ENCODE peak calls at places on chromosome 22, in eight cellular contexts. O is ovary, L is natural killer cell, K is IMR-90, G is prostate gland, Q is HFFc6, I is endothelial cell, B is stomach. R is an unnamed sample.

GRCh38 chr22:49962012-49962750 is 1.6 kb downstream of the PIM3 start:
- DNase-seq in O (peak; percentile 95), L (peak; percentile 68), K (peak; percentile 93), G (peak; percentile 92), Q (peak; percentile 78), I (peak; percentile 82), B (peak; percentile 88), R (no peak)

GRCh38 chr22:34111210-34111824 is 191.0 kb upstream of the LARGE1 start:
- DNase-seq in O (peak; percentile 39), L (no peak), K (no peak), G (no peak), Q (no peak), I (peak; percentile 13), B (peak; percentile 33), R (peak; percentile 25)

GRCh38 chr22:20203142-20204099 is 52.6 kb upstream of the CCDC188 start:
- DNase-seq in O (no peak), L (no peak), K (peak; percentile 1), G (no peak), Q (peak; percentile 11), I (no peak), B (peak; percentile 37), R (peak; percentile 12)

GRCh38 chr22:47605886-47606285 is 843.4 kb downstream of the TBC1D22A start:
- DNase-seq in O (no peak), L (no peak), K (no peak), G (no peak), Q (no peak), I (no peak), B (no peak), R (no peak)

GRCh38 chr22:35452351-35452781 is 52.4 kb downstream of the MCM5 start:
- DNase-seq in O (no peak), L (no peak), K (no peak), G (peak; percentile 86), Q (no peak), I (no peak), B (peak; percentile 86), R (no peak)

GRCh38 chr22:50184004-50184461 is 1.7 kb upstream of the TRABD start:
- DNase-seq in O (peak; percentile 84), L (no peak), K (peak; percentile 48), G (peak; percentile 80), Q (peak; percentile 19), I (no peak), B (peak; percentile 90), R (no peak)

GRCh38 chr22:35638408-35638807 is 9.8 kb upstream of the APOL6 start:
- DNase-seq in O (peak; percentile 90), L (no peak), K (peak; percentile 90), G (no peak), Q (peak; percentile 68), I (no peak), B (no peak), R (no peak)

GRCh38 chr22:17926516-17926915 is 97.8 kb downstream of the MICAL3 start:
- DNase-seq in O (no peak), L (no peak), K (no peak), G (no peak), Q (no peak), I (no peak), B (peak; percentile 2), R (no peak)

GRCh38 chr22:48442663-48443062 is 1385.0 kb downstream of the BRD1 start:
- DNase-seq in O (no peak), L (no peak), K (no peak), G (no peak), Q (no peak), I (no peak), B (no peak), R (no peak)

GRCh38 chr22:37449281-37449680 is 22.0 kb upstream of the ELFN2 start:
- DNase-seq in O (no peak), L (no peak), K (no peak), G (no peak), Q (no peak), I (no peak), B (no peak), R (no peak)

GRCh38 chr22:48647606-48648515 is 1179.8 kb downstream of the BRD1 start:
- DNase-seq in O (no peak), L (no peak), K (no peak), G (no peak), Q (no peak), I (no peak), B (no peak), R (no peak)

GRCh38 chr22:36027579-36027959 is 1.1 kb downstream of the RBFOX2 start:
- DNase-seq in O (peak; percentile 26), L (no peak), K (no peak), G (peak; percentile 7), Q (no peak), I (no peak), B (no peak), R (no peak)

GRCh38 chr22:30290679-30291333 is 1.5 kb upstream of the CASTOR1 start:
- DNase-seq in O (peak; percentile 94), L (no peak), K (peak; percentile 48), G (peak; percentile 93), Q (peak; percentile 36), I (peak; percentile 52), B (peak; percentile 91), R (no peak)

DNA sequence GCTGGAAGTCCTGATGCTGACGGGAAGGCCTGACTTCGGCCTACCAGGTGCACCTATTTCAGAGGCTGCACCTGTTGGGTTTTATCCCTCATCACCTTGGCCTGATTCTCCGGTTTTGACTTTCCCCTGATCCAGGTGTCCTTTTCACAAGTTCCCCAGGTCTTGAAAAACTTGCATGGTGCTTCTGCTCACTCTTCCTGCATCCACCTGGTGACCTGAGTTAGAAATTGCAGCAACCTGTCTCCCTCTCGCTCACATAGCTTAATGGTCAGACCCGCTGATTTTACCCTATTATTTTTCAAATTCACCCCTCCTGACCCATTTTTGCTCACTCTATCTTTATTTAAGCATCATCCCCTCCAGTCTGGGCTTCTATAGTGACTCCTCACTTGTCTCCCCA is 208.9 kb upstream of the SEZ6L start:
- DNase-seq in O (no peak), L (no peak), K (no peak), G (no peak), Q (no peak), I (no peak), B (no peak), R (no peak)
- TF ChIP-seq CTCF in O (no peak), L (no peak), K (no peak), G (no peak), Q (no peak), I (no peak), B (no peak), R (no peak)

GRCh38 chr22:32680277-32680676 is 121.2 kb upstream of the TIMP3 start:
- DNase-seq in O (no peak), L (no peak), K (no peak), G (no peak), Q (no peak), I (no peak), B (no peak), R (no peak)

GRCh38 chr22:32672542-32672941 is 129.0 kb upstream of the TIMP3 start:
- DNase-seq in O (no peak), L (no peak), K (no peak), G (no peak), Q (no peak), I (no peak), B (no peak), R (no peak)

GRCh38 chr22:32677876-32678275 is 123.6 kb upstream of the TIMP3 start:
- DNase-seq in O (no peak), L (no peak), K (no peak), G (no peak), Q (no peak), I (no peak), B (no peak), R (no peak)

GRCh38 chr22:32676196-32676595 is 125.3 kb upstream of the TIMP3 start:
- DNase-seq in O (no peak), L (no peak), K (no peak), G (peak; percentile 63), Q (no peak), I (no peak), B (no peak), R (no peak)

DNA sequence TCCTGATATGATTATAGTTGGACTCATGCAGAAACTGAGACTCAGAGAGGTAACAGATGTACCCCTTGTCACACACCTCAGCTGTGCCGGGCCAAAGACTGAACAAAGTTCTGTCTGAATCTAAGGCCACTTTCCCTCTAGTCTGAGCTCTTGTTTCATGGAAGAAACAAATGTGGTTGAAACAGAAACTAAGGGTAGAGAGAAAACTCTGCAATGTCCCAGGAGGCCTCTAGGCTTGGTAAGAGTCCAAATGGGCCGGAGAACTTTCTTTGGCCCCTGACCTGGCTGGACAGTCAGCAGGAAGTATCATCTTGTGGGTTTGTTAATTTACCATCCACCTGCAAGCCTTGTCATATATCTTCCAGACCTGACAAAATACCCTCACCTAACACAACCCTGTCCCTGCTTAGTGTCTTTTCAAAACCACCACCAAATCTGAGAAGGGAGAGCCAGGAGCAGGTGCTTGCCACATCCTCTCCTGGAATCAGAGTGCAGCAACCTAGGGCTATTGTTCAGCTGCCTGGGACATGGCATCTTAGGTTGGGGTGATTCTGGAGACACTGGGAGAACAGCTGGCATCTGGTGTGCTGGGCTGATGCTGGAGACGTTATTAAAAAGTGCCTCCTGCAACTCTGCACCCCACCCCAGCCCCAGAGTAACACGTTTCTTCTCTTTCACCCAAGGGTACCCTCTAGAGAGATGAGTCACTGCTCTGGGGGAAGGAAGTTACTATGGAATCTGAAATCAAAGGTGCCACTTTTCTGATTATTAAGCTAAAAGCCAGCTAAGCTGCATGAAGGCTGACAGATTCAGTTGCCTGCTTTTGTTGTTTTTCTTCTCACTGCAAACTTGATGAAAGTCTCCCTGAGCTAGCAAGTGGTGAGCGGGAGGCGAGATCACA is 126.3 kb upstream of the TIMP3 start:
- DNase-seq in O (no peak), L (no peak), K (no peak), G (no peak), Q (no peak), I (no peak), B (no peak), R (no peak)
- TF ChIP-seq CTCF in O (no peak), L (no peak), K (peak; percentile 29), G (no peak), Q (peak; percentile 28), I (no peak), B (no peak), R (no peak)

GRCh38 chr22:31442768-31443489 is 43.5 kb downstream of the DRG1 start:
- DNase-seq in O (no peak), L (no peak), K (no peak), G (no peak), Q (no peak), I (no peak), B (no peak), R (no peak)

GRCh38 chr22:31440681-31441080 is 41.3 kb downstream of the DRG1 start:
- DNase-seq in O (no peak), L (no peak), K (no peak), G (no peak), Q (no peak), I (no peak), B (no peak), R (no peak)

GRCh38 chr22:31439805-31440204 is 40.4 kb downstream of the DRG1 start:
- DNase-seq in O (no peak), L (no peak), K (no peak), G (no peak), Q (no peak), I (no peak), B (no peak), R (no peak)

GRCh38 chr22:31443516-31443915 is 44.1 kb downstream of the DRG1 start:
- DNase-seq in O (no peak), L (no peak), K (no peak), G (no peak), Q (no peak), I (no peak), B (no peak), R (no peak)

GRCh38 chr22:31441652-31442051 is 42.2 kb downstream of the DRG1 start:
- DNase-seq in O (no peak), L (no peak), K (no peak), G (no peak), Q (no peak), I (no peak), B (no peak), R (no peak)
- TF ChIP-seq CTCF in O (no peak), L (no peak), K (no peak), G (no peak), Q (no peak), I (no peak), B (no peak), R (no peak)

GRCh38 chr22:38973289-38974169 is 8.6 kb upstream of the APOBEC3B start:
- DNase-seq in O (peak; percentile 38), L (peak; percentile 44), K (peak; percentile 17), G (peak; percentile 14), Q (no peak), I (peak; percentile 67), B (peak; percentile 64), R (peak; percentile 62)
- TF ChIP-seq CTCF in O (peak; percentile 50), L (peak; percentile 87), K (peak; percentile 74), G (peak; percentile 73), Q (peak; percentile 86), I (peak; percentile 92), B (peak; percentile 78), R (peak; percentile 86)

R was measured in neural crest cell.